ENCODE peak calls at places on chromosomes 16 and 17, in four cellular contexts. R is IMR-90, L is mesendoderm, C is mesenchymal stem cell. Y is an unnamed sample. For H3K4me1, the result is how much of the 10 kb centered on the place peaks cover.

GRCh38 chr16:14286381-14287230 is 215.5 kb downstream of the MRTFB start:
- DNase-seq in C (no peak), L (peak), R (no peak), Y (peak)

GRCh38 chr17:39155654-39156053 is 4.2 kb upstream of the PLXDC1 start:
- DNase-seq in C (no peak), L (no peak), R (no peak), Y (no peak)

GRCh38 chr17:46817151-46817900 is 1.2 kb downstream of the WNT3 start:
- DNase-seq in R (no peak), L (no peak), C (no peak), Y (no peak)

GRCh38 chr16:12818331-12818730 is 14.6 kb upstream of the CPPED1 start:
- DNase-seq in R (no peak), C (no peak), L (no peak), Y (no peak)

GRCh38 chr17:57004944-57005579 is 27.1 kb downstream of the SCPEP1 start:
- DNase-seq in R (no peak), C (no peak), L (peak), Y (no peak)

GRCh38 chr17:5237541-5238016 is 2.9 kb upstream of the SCIMP start:
- DNase-seq in C (peak), R (peak), L (peak), Y (peak)

GRCh38 chr17:33390479-33391027 is 97.5 kb upstream of the ASIC2 start:
- DNase-seq in L (peak), R (no peak), C (peak), Y (peak)

GRCh38 chr17:51819341-51819740 is 339.2 kb downstream of the CA10 start:
- DNase-seq in C (no peak), R (no peak), L (peak), Y (no peak)

GRCh38 chr17:64148699-64149098 is 18.8 kb upstream of the ERN1 start:
- DNase-seq in R (no peak), L (peak), C (no peak), Y (no peak)

GRCh38 chr16:50539822-50540710 is 8.1 kb upstream of the NKD1 start:
- DNase-seq in L (peak), R (no peak), C (no peak), Y (no peak)

GRCh38 chr17:77808663-77809425 is 149.7 kb upstream of the TNRC6C start:
- DNase-seq in C (no peak), L (no peak), R (no peak), Y (no peak)

GRCh38 chr17:956905-957304 is 22.7 kb downstream of the NXN start:
- DNase-seq in L (no peak), C (peak), R (no peak), Y (no peak)

GRCh38 chr17:61338000-61338864 is 61.4 kb upstream of the TBX2 start:
- DNase-seq in C (peak), R (peak), L (no peak), Y (no peak)

GRCh38 chr17:63293310-63293709 is 152.8 kb downstream of the CYB561 start:
- DNase-seq in R (peak), C (peak), L (no peak), Y (no peak)

GRCh38 chr17:17361543-17362511 is 58.7 kb downstream of the NT5M start:
- DNase-seq in L (no peak), C (no peak), R (no peak), Y (no peak)

GRCh38 chr17:74853669-74854068 is 6.0 kb downstream of the GRIN2C start:
- DNase-seq in R (no peak), C (no peak), L (no peak), Y (no peak)

GRCh38 chr17:74852237-74853047 is 7.2 kb downstream of the GRIN2C start:
- DNase-seq in C (no peak), R (no peak), L (peak), Y (peak)

GRCh38 chr17:74851612-74852236 is 8.0 kb downstream of the GRIN2C start:
- DNase-seq in R (no peak), L (no peak), C (no peak), Y (no peak)

GRCh38 chr17:74854792-74855191 is 4.9 kb downstream of the GRIN2C start:
- DNase-seq in R (no peak), L (no peak), C (no peak), Y (no peak)

DNA sequence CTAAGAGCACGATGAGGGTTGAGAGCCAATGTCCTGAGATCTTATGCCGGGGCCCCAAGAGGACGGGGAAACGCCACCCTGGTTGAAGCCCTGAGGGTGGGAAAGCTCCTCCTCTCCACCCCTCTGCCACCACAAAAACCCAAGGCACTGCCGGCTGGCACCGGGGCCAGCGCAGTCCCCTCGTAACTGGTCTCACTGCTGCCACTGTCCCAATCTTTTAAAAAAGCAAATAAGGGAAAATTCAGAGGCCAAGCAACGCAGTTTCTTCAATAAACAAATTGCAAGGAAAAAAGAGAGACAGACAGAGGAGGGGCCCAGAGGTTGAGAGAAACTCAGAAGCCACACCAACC is 6.7 kb downstream of the GRIN2C start:
- DNase-seq in R (no peak), C (no peak), L (no peak), Y (no peak)
- H3K4me3 ChIP-seq in R (no peak), C (no peak), L (peak), Y (no peak)

DNA sequence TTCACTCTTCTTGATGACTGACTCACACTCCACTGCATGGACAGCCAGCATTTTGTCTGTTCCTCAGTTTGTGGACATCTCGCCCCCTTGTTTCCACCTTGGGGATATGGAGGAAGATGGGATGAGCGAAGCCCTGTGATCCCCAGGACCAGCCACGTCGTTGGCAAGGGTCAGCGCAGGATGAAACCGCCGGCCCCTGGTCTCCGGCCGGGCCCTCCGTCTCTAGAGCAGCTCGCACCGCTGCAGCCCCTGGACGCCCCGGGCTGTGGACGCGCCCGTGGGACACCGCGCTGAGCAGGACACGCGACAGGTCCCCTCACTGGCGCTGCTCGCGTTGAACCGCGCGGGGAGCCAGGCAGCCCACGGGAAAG is 604 bp upstream of the ZC3H18 start:
- DNase-seq in R (peak), L (no peak), C (no peak), Y (no peak)
- H3K23ac ChIP-seq in R (peak), L (peak), C (no peak), Y (no peak)

GRCh38 chr17:40558651-40559015 is 6.6 kb downstream of the CCR7 start:
- DNase-seq in C (no peak), R (no peak), L (no peak), Y (no peak)
- H3K4me1 ChIP-seq in C (under half), R (under half), L (under half), Y (under half)

DNA sequence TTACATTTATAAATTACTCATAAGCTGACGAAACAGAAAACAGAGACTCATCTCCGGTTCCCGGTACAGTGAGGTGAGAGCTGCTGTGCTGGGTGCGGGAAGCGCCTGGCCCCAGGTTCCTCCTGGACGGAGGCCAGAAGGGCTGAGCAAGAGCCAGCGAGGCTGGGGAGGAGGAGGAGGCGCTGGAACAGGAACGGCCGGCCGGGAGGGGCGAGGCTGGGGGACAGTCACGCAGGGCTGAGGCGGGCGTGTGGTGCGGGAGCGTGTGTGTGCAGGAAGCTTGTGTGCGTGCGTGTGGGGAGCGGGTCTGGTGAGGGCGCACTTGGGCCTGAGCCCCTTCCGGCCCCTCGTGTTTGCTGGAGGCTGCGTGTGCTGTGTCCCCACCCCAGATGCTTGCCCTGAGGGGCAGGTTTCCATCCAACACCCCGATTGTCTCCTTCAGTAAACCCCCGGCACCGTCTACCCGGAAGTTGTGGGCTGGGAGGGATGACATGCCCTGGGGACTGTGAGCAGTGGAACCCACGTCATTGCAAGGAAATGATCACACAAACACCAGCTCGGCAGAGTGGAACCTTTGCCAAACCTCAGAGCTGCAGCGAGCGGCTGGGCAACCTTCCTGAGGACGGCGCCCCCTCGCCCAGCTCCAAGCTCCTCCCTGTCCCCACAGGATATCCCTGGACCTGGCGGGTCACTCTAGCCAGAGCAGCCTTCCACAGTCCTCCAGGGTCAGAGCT is 19.4 kb downstream of the CD7 start:
- DNase-seq in C (peak), R (peak), L (no peak), Y (peak)
- H3K4me3 ChIP-seq in C (peak), R (peak), L (no peak), Y (no peak)

GRCh38 chr17:82440377-82440981 is 10.1 kb downstream of the CYBC1 start:
- DNase-seq in C (no peak), R (no peak), L (no peak), Y (no peak)
- H3K23ac ChIP-seq in C (no peak), R (no peak), L (no peak), Y (no peak)

GRCh38 chr16:86137359-86137758 is 238.4 kb downstream of the IRF8 start:
- DNase-seq in L (no peak), R (no peak), C (peak), Y (no peak)
- H3K4me1 ChIP-seq in L (under half), R (under half), C (under half), Y (under half)

DNA sequence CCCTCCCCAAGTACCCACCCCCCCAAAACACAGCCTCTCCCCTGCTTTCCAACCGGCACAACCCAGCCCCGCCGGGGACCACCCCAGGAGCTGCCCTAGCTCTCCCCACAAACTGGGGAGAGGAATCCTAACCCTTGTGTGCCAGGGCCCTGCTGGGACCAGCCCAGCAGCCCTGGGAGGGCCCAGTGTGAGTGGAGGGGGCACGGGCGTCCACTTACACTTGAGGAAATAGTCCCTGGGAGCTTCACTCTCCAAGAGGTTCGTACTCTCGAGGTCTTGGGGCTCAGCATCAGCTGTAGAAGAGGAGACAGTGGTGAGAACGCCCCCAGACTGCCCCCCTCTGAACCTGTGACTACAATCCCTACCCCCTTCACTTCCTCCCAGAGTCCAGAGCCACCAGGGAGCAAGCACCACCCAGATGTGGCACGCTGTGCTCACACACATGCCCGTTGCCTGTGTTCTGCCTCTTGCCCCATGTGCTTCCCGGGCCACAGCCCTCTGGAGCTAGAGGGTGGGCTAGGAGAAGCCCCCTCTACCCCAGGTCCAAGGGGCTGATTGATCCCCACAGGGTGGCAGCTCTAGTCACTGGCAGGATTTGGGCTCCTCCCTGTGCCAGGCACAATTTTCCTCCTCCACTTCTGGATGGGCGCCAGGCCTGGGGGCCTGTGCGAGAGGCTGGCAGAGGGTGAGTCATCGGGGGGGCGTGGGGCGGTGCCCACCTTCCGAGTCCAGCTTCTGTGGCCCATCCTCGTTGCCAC is 3.0 kb downstream of the TRIM47 start:
- DNase-seq in R (no peak), L (no peak), C (no peak), Y (no peak)
- H3K4me3 ChIP-seq in R (no peak), L (no peak), C (peak), Y (no peak)

Y was measured in trophoblast cell.